ENCODE peak calls at places on chromosomes 5 and 9, in five cellular contexts. One of them, this sample, is unnamed.

GRCh38 chr9:134214395-134214765 is 50.0 kb upstream of the RNU6ATAC start:
- DNase-seq in cardiac fibroblast: no peak
- DNase-seq in WERI-Rb-1: no peak
- DNase-seq in neural crest cell: no peak
- DNase-seq in CD4-positive, alpha-beta T cell: no peak
- DNase-seq in this sample: no peak

GRCh38 chr5:173498286-173498685 is 118.2 kb downstream of the BOD1 start:
- DNase-seq in neural crest cell: no peak
- DNase-seq in WERI-Rb-1: no peak
- DNase-seq in CD4-positive, alpha-beta T cell: no peak
- DNase-seq in cardiac fibroblast: peak
- DNase-seq in this sample: no peak

GRCh38 chr5:157290981-157291711 is 25.2 kb downstream of the CYFIP2 start:
- DNase-seq in WERI-Rb-1: no peak
- DNase-seq in neural crest cell: no peak
- DNase-seq in cardiac fibroblast: peak
- DNase-seq in CD4-positive, alpha-beta T cell: no peak
- DNase-seq in this sample: no peak

GRCh38 chr9:101561740-101562139 is 28.1 kb downstream of the RNF20 start:
- DNase-seq in cardiac fibroblast: no peak
- DNase-seq in neural crest cell: no peak
- DNase-seq in CD4-positive, alpha-beta T cell: no peak
- DNase-seq in WERI-Rb-1: no peak
- DNase-seq in this sample: no peak

GRCh38 chr9:16258191-16258590 is 612.3 kb downstream of the BNC2 start:
- DNase-seq in cardiac fibroblast: no peak
- DNase-seq in CD4-positive, alpha-beta T cell: no peak
- DNase-seq in WERI-Rb-1: no peak
- DNase-seq in neural crest cell: no peak
- DNase-seq in this sample: no peak

GRCh38 chr9:127943746-127944145 is 6.1 kb upstream of the DPM2 start:
- DNase-seq in cardiac fibroblast: peak
- DNase-seq in neural crest cell: peak
- DNase-seq in WERI-Rb-1: peak
- DNase-seq in CD4-positive, alpha-beta T cell: peak
- DNase-seq in this sample: peak

GRCh38 chr5:137617806-137618205 is 118.1 kb downstream of the KLHL3 start:
- DNase-seq in WERI-Rb-1: no peak
- DNase-seq in neural crest cell: no peak
- DNase-seq in CD4-positive, alpha-beta T cell: no peak
- DNase-seq in cardiac fibroblast: peak
- DNase-seq in this sample: no peak

GRCh38 chr5:178279026-178279722 is 46.6 kb upstream of the PHYKPL start:
- DNase-seq in neural crest cell: no peak
- DNase-seq in WERI-Rb-1: no peak
- DNase-seq in cardiac fibroblast: no peak
- DNase-seq in CD4-positive, alpha-beta T cell: no peak
- DNase-seq in this sample: no peak

GRCh38 chr5:154593091-154593490 is 115.1 kb upstream of the HAND1 start:
- DNase-seq in WERI-Rb-1: no peak
- DNase-seq in CD4-positive, alpha-beta T cell: no peak
- DNase-seq in cardiac fibroblast: peak
- DNase-seq in neural crest cell: no peak
- DNase-seq in this sample: no peak

GRCh38 chr5:157460921-157461792 is 1.1 kb downstream of the NIPAL4 start:
- DNase-seq in WERI-Rb-1: no peak
- DNase-seq in neural crest cell: no peak
- DNase-seq in cardiac fibroblast: no peak
- DNase-seq in CD4-positive, alpha-beta T cell: no peak
- DNase-seq in this sample: no peak

GRCh38 chr5:94785111-94785510 is 166.6 kb downstream of the SLF1 start:
- DNase-seq in cardiac fibroblast: peak
- DNase-seq in WERI-Rb-1: no peak
- DNase-seq in CD4-positive, alpha-beta T cell: no peak
- DNase-seq in neural crest cell: no peak
- DNase-seq in this sample: no peak

GRCh38 chr5:128538249-128539037 is 398 bp upstream of the FBN2 start:
- DNase-seq in cardiac fibroblast: peak
- DNase-seq in CD4-positive, alpha-beta T cell: no peak
- DNase-seq in neural crest cell: peak
- DNase-seq in WERI-Rb-1: peak
- DNase-seq in this sample: no peak

GRCh38 chr9:136050266-136050705 is 44.8 kb downstream of the NACC2 start:
- DNase-seq in WERI-Rb-1: no peak
- DNase-seq in CD4-positive, alpha-beta T cell: no peak
- DNase-seq in neural crest cell: no peak
- DNase-seq in cardiac fibroblast: no peak
- DNase-seq in this sample: no peak

GRCh38 chr5:10099548-10099947 is 150.1 kb downstream of the ATPSCKMT start:
- DNase-seq in cardiac fibroblast: no peak
- DNase-seq in neural crest cell: no peak
- DNase-seq in WERI-Rb-1: no peak
- DNase-seq in CD4-positive, alpha-beta T cell: no peak
- DNase-seq in this sample: no peak

GRCh38 chr9:14270358-14271077 is 43.4 kb downstream of the NFIB start:
- DNase-seq in neural crest cell: no peak
- DNase-seq in cardiac fibroblast: peak
- DNase-seq in CD4-positive, alpha-beta T cell: no peak
- DNase-seq in WERI-Rb-1: no peak
- DNase-seq in this sample: no peak

GRCh38 chr5:180629703-180630382 is 19.6 kb downstream of the FLT4 start:
- DNase-seq in neural crest cell: no peak
- DNase-seq in CD4-positive, alpha-beta T cell: no peak
- DNase-seq in cardiac fibroblast: no peak
- DNase-seq in WERI-Rb-1: no peak
- DNase-seq in this sample: no peak

GRCh38 chr5:37554938-37555337 is 175.8 kb downstream of the WDR70 start:
- DNase-seq in WERI-Rb-1: peak
- DNase-seq in neural crest cell: no peak
- DNase-seq in cardiac fibroblast: peak
- DNase-seq in CD4-positive, alpha-beta T cell: no peak
- DNase-seq in this sample: no peak

GRCh38 chr5:104189031-104189430 is 626.4 kb upstream of the NUDT12 start:
- DNase-seq in CD4-positive, alpha-beta T cell: no peak
- DNase-seq in neural crest cell: no peak
- DNase-seq in WERI-Rb-1: no peak
- DNase-seq in cardiac fibroblast: peak
- DNase-seq in this sample: no peak

GRCh38 chr9:68685770-68686169 is 19.3 kb upstream of the PIP5K1B start:
- DNase-seq in neural crest cell: no peak
- DNase-seq in cardiac fibroblast: no peak
- DNase-seq in CD4-positive, alpha-beta T cell: no peak
- DNase-seq in WERI-Rb-1: peak
- DNase-seq in this sample: peak

GRCh38 chr9:73146113-73146815 is 5.4 kb upstream of the ANXA1 start:
- DNase-seq in CD4-positive, alpha-beta T cell: no peak
- DNase-seq in neural crest cell: no peak
- DNase-seq in cardiac fibroblast: no peak
- DNase-seq in WERI-Rb-1: no peak
- DNase-seq in this sample: no peak

GRCh38 chr5:140189977-140190867 is 15.2 kb downstream of the CYSTM1 start:
- DNase-seq in neural crest cell: no peak
- DNase-seq in cardiac fibroblast: peak
- DNase-seq in WERI-Rb-1: no peak
- DNase-seq in CD4-positive, alpha-beta T cell: no peak
- DNase-seq in this sample: no peak

GRCh38 chr5:113759505-113760145 is 246.1 kb downstream of the YTHDC2 start:
- DNase-seq in WERI-Rb-1: no peak
- DNase-seq in CD4-positive, alpha-beta T cell: no peak
- DNase-seq in cardiac fibroblast: no peak
- DNase-seq in neural crest cell: no peak
- DNase-seq in this sample: no peak

GRCh38 chr5:165334186-165334585 is 1828.8 kb downstream of the MAT2B start:
- DNase-seq in cardiac fibroblast: no peak
- DNase-seq in neural crest cell: no peak
- DNase-seq in WERI-Rb-1: no peak
- DNase-seq in CD4-positive, alpha-beta T cell: no peak
- DNase-seq in this sample: no peak

GRCh38 chr5:89769975-89770374 is 639.6 kb downstream of the CETN3 start:
- DNase-seq in neural crest cell: no peak
- DNase-seq in cardiac fibroblast: peak
- DNase-seq in WERI-Rb-1: no peak
- DNase-seq in CD4-positive, alpha-beta T cell: no peak
- DNase-seq in this sample: no peak

GRCh38 chr9:2065704-2066103 is 50.6 kb downstream of the SMARCA2 start:
- DNase-seq in neural crest cell: no peak
- DNase-seq in WERI-Rb-1: no peak
- DNase-seq in cardiac fibroblast: no peak
- DNase-seq in CD4-positive, alpha-beta T cell: no peak
- DNase-seq in this sample: no peak

DNA sequence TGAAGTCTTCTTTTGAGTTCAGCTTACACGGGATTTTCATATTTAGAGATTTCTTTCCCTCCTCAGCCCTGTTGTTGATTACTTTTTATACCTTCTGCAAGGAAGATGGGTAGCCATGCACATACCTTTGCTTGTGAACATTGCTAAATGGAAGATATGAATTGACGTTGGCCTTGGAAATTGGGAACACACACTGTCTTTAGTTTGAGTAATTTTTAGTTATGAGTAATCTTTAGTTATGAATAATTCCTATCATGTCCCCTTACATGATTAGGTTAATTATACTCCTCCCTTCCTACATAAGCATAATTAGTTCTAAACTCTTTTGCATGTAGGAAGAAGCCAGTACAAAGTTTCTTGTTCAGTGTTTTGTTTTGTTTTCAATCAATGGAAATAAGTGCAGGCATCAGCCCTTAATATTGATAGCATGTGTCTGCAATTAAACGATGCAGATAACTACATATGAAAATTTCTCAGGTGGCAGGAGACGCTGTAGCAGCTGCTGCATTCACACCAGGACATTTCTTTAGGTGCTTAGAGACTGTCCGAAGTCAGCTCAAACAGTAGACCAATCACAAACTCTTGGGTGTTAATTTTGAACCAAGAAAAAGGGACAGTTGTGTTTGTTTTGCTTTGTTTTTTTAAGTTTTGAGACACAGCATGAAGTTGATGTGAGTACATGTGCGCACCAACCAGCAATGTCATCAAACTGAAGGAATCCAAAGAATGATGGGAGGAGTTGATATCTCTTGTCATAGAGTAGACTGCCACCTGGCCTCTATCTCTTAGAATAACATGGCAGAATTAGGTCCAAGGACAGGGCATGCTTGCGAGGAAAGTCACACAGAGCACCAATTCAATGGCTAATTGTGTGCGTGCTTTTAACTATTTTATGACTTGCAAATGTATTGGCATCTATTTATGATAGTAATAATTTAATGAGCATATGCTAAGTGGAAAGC is 51.4 kb downstream of the SMARCA2 start:
- DNase-seq in cardiac fibroblast: peak
- DNase-seq in WERI-Rb-1: no peak
- DNase-seq in CD4-positive, alpha-beta T cell: no peak
- DNase-seq in neural crest cell: no peak
- DNase-seq in this sample: no peak
- TF ChIP-seq CTCF in cardiac fibroblast: no peak
- TF ChIP-seq CTCF in WERI-Rb-1: no peak
- TF ChIP-seq CTCF in CD4-positive, alpha-beta T cell: peak
- TF ChIP-seq CTCF in neural crest cell: no peak
- TF ChIP-seq CTCF in this sample: no peak

DNA sequence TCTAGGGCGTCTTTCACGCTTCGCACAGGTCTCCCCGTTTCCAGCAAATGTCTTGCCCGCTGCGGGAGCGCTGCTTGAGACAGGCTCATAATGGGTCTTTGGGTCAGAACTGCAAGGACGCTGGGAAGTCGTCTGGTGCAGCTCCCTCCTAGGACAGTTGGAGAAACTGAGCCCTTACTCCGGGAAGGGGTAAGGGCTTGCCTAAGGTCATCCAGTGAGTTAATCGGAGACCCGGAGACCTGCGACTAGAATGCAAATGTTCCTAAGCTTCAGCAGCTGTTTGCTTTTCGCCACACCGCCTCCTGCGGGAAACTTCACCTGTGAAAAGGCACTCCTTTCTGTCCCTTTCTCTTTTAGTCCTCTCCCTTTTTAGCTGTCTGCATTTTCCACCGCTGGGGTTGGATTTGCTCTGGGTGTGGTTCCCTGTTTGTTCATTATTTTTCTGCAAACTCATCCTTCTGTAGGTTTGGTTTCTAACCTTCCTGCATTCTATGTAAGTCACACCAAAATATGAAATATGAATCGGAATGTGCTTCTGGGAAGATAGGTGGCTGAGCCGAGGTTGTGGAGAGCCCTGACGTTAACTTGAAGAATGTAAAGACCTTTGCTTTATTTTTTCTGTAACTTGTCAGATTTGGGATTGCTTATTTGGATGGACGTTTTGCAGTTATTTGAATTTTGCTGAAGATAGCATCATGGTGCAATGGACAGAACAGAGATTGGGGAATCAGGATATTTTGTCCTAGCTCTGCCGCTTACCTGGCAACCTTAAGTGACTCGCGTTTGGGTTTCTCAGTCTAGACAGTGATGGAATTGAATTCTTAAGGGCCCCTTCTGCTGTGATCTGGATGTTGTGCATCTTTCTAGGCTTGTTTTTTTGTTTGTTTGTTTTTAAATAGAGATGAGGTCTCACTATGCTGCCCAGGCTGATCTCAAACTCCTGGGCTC is 909 bp downstream of the SLC36A1 start:
- DNase-seq in cardiac fibroblast: peak
- DNase-seq in CD4-positive, alpha-beta T cell: peak
- DNase-seq in WERI-Rb-1: peak
- DNase-seq in neural crest cell: peak
- DNase-seq in this sample: no peak
- TF ChIP-seq CTCF in cardiac fibroblast: peak
- TF ChIP-seq CTCF in CD4-positive, alpha-beta T cell: no peak
- TF ChIP-seq CTCF in WERI-Rb-1: peak
- TF ChIP-seq CTCF in neural crest cell: no peak
- TF ChIP-seq CTCF in this sample: no peak

GRCh38 chr5:322281-322941 is 897 bp downstream of the AHRR start:
- DNase-seq in WERI-Rb-1: no peak
- DNase-seq in CD4-positive, alpha-beta T cell: no peak
- DNase-seq in cardiac fibroblast: peak
- DNase-seq in neural crest cell: no peak
- DNase-seq in this sample: no peak
- TF ChIP-seq CTCF in WERI-Rb-1: no peak
- TF ChIP-seq CTCF in CD4-positive, alpha-beta T cell: no peak
- TF ChIP-seq CTCF in cardiac fibroblast: no peak
- TF ChIP-seq CTCF in neural crest cell: no peak
- TF ChIP-seq CTCF in this sample: no peak

DNA sequence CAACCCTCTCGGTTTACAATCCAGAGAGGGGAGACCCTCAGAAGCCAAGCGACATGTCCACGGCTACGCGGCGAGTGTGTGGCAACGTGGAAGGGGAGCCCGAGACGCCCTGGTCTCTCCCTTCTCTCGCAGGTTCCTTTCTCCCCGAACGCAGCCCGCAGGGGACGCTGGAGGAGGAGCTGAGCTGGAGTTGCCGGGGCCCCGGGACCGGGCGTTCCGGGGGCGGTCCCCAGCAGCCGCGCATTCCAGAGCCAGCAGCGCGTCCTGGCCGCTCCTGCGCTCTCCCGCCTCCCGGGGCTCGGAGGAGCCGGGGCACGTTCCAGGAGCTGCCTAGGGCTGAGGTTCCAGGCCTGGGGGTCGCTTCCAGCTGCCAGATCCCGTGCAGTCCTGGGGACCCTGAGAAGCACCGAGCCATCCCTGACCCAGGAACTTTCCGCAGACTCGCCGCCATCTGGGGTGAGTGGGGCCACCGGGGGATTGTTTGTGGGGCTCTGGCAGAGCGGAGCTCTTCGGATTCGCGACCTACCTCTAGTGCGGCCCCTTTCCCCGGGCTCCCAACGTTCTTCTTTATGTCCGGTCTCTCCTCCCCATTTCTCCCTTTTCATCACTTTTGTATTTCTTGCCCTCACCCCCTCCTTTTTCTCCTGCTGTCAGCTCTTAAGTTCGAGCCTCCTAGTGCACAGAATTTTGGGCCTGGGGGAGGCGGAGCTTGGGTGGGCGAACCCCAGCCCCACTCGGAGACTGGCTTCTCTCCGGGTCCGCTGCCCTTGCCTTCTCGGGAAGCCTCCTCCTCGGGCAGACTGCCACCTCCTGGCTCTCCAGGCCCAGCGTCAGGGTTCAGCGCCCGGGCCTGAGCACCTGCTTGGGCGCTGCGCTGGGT is at the start of gene SMIM3:
- DNase-seq in cardiac fibroblast: peak
- DNase-seq in CD4-positive, alpha-beta T cell: peak
- DNase-seq in WERI-Rb-1: peak
- DNase-seq in neural crest cell: peak
- DNase-seq in this sample: no peak
- TF ChIP-seq CTCF in cardiac fibroblast: peak
- TF ChIP-seq CTCF in CD4-positive, alpha-beta T cell: peak
- TF ChIP-seq CTCF in WERI-Rb-1: peak
- TF ChIP-seq CTCF in neural crest cell: peak
- TF ChIP-seq CTCF in this sample: no peak